ENCODE peak calls at places on chromosomes 3 and 15, in nine cellular contexts. X, J, A, F, Z, M, P, D and V are unnamed samples. For H3K9me3, the result is how much of the 10 kb centered on the place peaks cover.

GRCh38 chr3:108099203-108099602 is 8.4 kb upstream of the CD47 start:
- DNase-seq in X (no peak), J (no peak), A (no peak), F (no peak), Z (no peak), M (peak), P (peak), D (no peak), V (no peak)

GRCh38 chr3:177452487-177452886 is 255.2 kb upstream of the TBL1XR1 start:
- DNase-seq in X (no peak), J (no peak), A (peak), F (no peak), Z (no peak), M (peak), P (no peak), D (peak), V (no peak)

GRCh38 chr15:58048261-58048660 is 17.2 kb downstream of the ALDH1A2 start:
- DNase-seq in X (no peak), J (no peak), A (no peak), F (no peak), Z (no peak), M (no peak), P (no peak), D (no peak), V (no peak)

GRCh38 chr3:17079933-17080332 is 195.2 kb downstream of the PLCL2 start:
- DNase-seq in X (no peak), J (no peak), A (no peak), F (no peak), Z (no peak), M (no peak), P (no peak), D (no peak), V (no peak)

GRCh38 chr15:62749036-62749435 is 293.5 kb upstream of the TPM1 start:
- DNase-seq in X (no peak), J (no peak), A (no peak), F (no peak), Z (no peak), M (no peak), P (no peak), D (no peak), V (no peak)

GRCh38 chr3:58666683-58667082 is at the start of gene FAM3D:
- DNase-seq in X (no peak), J (no peak), A (no peak), F (peak), Z (no peak), M (no peak), P (no peak), D (peak), V (peak)

GRCh38 chr3:172701758-172702157 is 9.1 kb downstream of the NCEH1 start:
- DNase-seq in X (no peak), J (no peak), A (no peak), F (peak), Z (no peak), M (no peak), P (no peak), D (no peak), V (no peak)

GRCh38 chr3:172074578-172074977 is 35.2 kb downstream of the FNDC3B start:
- DNase-seq in X (no peak), J (no peak), A (no peak), F (no peak), Z (no peak), M (no peak), P (no peak), D (no peak), V (no peak)

GRCh38 chr3:195563317-195563716 is 20.2 kb upstream of the PPP1R2 start:
- DNase-seq in X (no peak), J (no peak), A (no peak), F (no peak), Z (no peak), M (no peak), P (no peak), D (no peak), V (no peak)

GRCh38 chr15:66707310-66708160 is 5.5 kb downstream of the SMAD6 start:
- DNase-seq in X (no peak), J (peak), A (no peak), F (peak), Z (no peak), M (peak), P (peak), D (peak), V (no peak)

GRCh38 chr15:73859236-73859635 is 14.1 kb upstream of the TBC1D21 start:
- DNase-seq in X (no peak), J (no peak), A (no peak), F (no peak), Z (no peak), M (no peak), P (no peak), D (no peak), V (no peak)

GRCh38 chr15:62638220-62638619 is 404.3 kb upstream of the TPM1 start:
- DNase-seq in X (no peak), J (no peak), A (no peak), F (peak), Z (no peak), M (no peak), P (no peak), D (no peak), V (no peak)

GRCh38 chr3:29465836-29466235 is 185.0 kb downstream of the RBMS3 start:
- DNase-seq in X (no peak), J (peak), A (peak), F (no peak), Z (no peak), M (peak), P (no peak), D (no peak), V (no peak)

GRCh38 chr3:107630779-107631178 is 108.0 kb downstream of the BBX start:
- DNase-seq in X (no peak), J (no peak), A (peak), F (no peak), Z (no peak), M (no peak), P (no peak), D (no peak), V (no peak)

GRCh38 chr15:40978141-40978540 is 24.9 kb downstream of the CHAC1 start:
- DNase-seq in X (no peak), J (no peak), A (no peak), F (no peak), Z (no peak), M (no peak), P (no peak), D (no peak), V (no peak)

GRCh38 chr15:22226034-22226790 is 145.9 kb downstream of the OR4M2 start:
- DNase-seq in X (no peak), J (no peak), A (no peak), F (no peak), Z (no peak), M (no peak), P (no peak), D (no peak), V (no peak)

GRCh38 chr15:22229971-22230815 is 149.9 kb downstream of the OR4M2 start:
- DNase-seq in X (no peak), J (no peak), A (no peak), F (no peak), Z (no peak), M (no peak), P (no peak), D (no peak), V (no peak)

GRCh38 chr15:22227961-22228762 is 147.8 kb downstream of the OR4M2 start:
- DNase-seq in X (no peak), J (no peak), A (no peak), F (no peak), Z (no peak), M (no peak), P (no peak), D (no peak), V (no peak)

GRCh38 chr15:22224241-22224671 is 143.9 kb downstream of the OR4M2 start:
- DNase-seq in X (no peak), J (no peak), A (no peak), F (no peak), Z (no peak), M (no peak), P (no peak), D (peak), V (no peak)

GRCh38 chr15:22227411-22227810 is 147.1 kb downstream of the OR4M2 start:
- DNase-seq in X (no peak), J (no peak), A (no peak), F (no peak), Z (no peak), M (no peak), P (no peak), D (no peak), V (no peak)
- H3K9me3 ChIP-seq in X (under half), J (under half), A (under half), F (under half), Z (under half), M (half or more), P (half or more), D (under half), V (under half)

DNA sequence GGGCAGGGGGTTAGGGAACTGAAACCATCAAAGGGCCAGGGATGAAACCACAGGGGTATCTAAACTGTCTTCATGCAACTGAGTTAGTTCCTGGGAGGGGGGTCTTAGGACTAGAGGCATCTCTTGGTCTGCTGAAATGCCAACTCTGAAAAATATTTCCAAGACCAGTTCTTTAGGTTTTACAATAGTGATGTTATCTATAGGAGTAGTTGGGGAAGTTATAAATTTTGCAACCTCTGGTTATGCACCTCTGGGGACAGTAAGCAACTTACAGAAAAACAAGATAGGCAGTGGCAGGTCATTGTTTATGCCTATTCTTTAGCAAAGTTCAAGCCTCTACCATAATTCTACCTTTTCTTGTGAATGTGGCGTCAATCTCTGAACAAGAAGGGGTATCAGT is 60.6 kb upstream of the MINAR1 start:
- DNase-seq in X (no peak), J (no peak), A (no peak), F (no peak), Z (no peak), M (no peak), P (no peak), D (no peak), V (no peak)
- H3K9me3 ChIP-seq in X (under half), J (under half), A (under half), F (under half), Z (under half), M (under half), P (under half), D (under half), V (under half)

GRCh38 chr15:49758456-49758855 is 137.6 kb downstream of the DTWD1 start:
- DNase-seq in X (no peak), J (no peak), A (no peak), F (no peak), Z (no peak), M (peak), P (no peak), D (no peak), V (no peak)
- H3K9me3 ChIP-seq in X (under half), J (under half), A (under half), F (under half), Z (under half), M (under half), P (under half), D (under half), V (under half)

DNA sequence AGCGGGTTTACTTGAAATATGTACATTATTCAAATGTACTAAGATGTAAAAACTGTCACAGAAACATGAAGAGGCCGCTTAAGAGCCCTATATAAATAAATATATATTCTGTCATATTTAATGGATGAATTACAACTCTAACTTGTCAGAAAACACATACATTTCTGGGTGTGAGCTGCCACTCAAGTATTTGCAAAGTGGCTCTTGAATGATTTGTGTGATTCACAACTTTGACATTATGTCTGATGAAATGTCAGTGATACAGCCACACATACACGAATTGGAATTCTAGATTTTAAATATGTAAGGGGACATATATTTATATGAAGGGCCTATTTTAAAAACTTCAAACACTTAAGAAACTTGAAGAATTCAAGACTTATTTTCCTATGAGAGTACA is 518.8 kb upstream of the SUCLG2 start:
- DNase-seq in X (no peak), J (no peak), A (no peak), F (no peak), Z (no peak), M (no peak), P (no peak), D (no peak), V (no peak)
- H3K9me3 ChIP-seq in X (under half), J (under half), A (under half), F (under half), Z (under half), M (under half), P (under half), D (under half), V (under half)

DNA sequence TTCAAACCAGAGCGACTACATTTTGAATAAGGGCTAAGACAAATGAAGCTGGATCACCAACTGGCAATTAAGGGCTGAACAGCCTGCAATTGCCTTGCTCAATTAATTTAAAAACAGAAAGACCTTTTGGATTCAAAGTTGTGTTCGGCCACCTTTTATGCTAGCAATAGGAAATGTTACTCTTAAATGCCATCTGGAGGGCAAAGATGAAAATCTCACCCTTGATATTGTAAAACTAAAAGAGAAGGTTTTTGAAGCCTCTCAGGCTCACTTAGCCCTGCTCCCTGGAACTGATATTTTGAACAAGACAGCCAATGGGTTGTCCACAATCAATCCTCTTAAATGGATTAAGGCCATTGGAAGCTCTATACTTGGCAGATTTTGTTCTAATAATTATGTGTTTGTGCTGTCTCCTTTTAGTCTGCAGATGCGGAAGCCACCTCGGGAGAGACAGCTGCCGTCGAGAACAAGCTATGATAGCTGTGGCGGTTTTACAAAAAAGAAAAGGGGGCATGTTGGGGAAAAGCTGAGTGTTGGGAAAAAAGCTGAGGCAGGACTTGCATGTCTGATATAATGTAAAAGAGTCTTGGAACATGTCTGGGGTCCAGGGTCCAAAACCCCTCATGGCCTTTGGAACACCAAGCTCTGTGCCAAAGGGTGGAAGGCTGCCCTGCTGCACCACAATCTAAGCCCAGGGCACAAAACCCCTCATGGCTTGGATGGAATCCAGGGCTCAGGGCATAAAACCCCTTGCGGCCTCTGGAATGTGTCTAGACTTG is 44.4 kb downstream of the ACAD9 start:
- DNase-seq in X (no peak), J (no peak), A (no peak), F (no peak), Z (peak), M (no peak), P (no peak), D (no peak), V (no peak)
- H3K9me3 ChIP-seq in X (under half), J (under half), A (under half), F (under half), Z (under half), M (under half), P (under half), D (under half), V (under half)

GRCh38 chr15:25173241-25174028 is 218.6 kb downstream of the SNRPN start:
- DNase-seq in X (no peak), J (no peak), A (no peak), F (no peak), Z (no peak), M (no peak), P (no peak), D (no peak), V (peak)
- H3K9me3 ChIP-seq in X (under half), J (under half), A (under half), F (under half), Z (under half), M (half or more), P (under half), D (under half), V (under half)

GRCh38 chr3:13902648-13903238 is 22.9 kb upstream of the WNT7A start:
- DNase-seq in X (no peak), J (no peak), A (no peak), F (no peak), Z (no peak), M (no peak), P (no peak), D (no peak), V (no peak)
- H3K9me3 ChIP-seq in X (under half), J (under half), A (under half), F (under half), Z (under half), M (under half), P (under half), D (half or more), V (under half)